ENCODE peak calls at places on chromosomes 16 and 17, in six cellular contexts. X is BE2C; M is AG10803; I is HFF-Myc; Q is stimulated activated naive B cell treated with anti-CD40 and anti-IgM and Interleukin-4, amounts not matched to agents 10 μg/mL and 1 μg/mL and 100 μg/mL, for 72 hours; Y is prostate gland. B is an unnamed sample.

GRCh38 chr17:61478026-61478789 is 26.0 kb downstream of the TBX4 start:
- DNase-seq in X (no peak), Q (no peak), Y (no peak), I (no peak), M (no peak), B (no peak)

GRCh38 chr17:35164716-35165115 is 17.1 kb downstream of the UNC45B start:
- DNase-seq in Y (no peak), I (no peak), X (no peak), Q (no peak), M (no peak), B (no peak)

GRCh38 chr17:19322129-19322505 is 40.4 kb downstream of the B9D1 start:
- DNase-seq in I (no peak), M (no peak), X (no peak), Y (no peak), Q (no peak), B (no peak)

GRCh38 chr16:1367486-1368174 is 15.9 kb downstream of the GNPTG start:
- DNase-seq in Y (peak), M (no peak), I (no peak), X (no peak), Q (no peak), B (no peak)

GRCh38 chr17:75722076-75722475 is 817 bp downstream of the ITGB4 start:
- DNase-seq in Y (no peak), M (no peak), Q (no peak), I (no peak), X (no peak), B (no peak)

GRCh38 chr17:44307387-44308186 is 814 bp upstream of the RUNDC3A start:
- DNase-seq in Q (no peak), Y (peak), I (no peak), X (peak), M (peak), B (no peak)

GRCh38 chr17:75848523-75849303 is 4.5 kb upstream of the UNC13D start:
- DNase-seq in I (no peak), X (peak), Y (peak), Q (no peak), M (no peak), B (peak)

GRCh38 chr16:31006589-31006988 is 3.8 kb downstream of the STX1B start:
- DNase-seq in Q (no peak), M (no peak), I (no peak), X (no peak), Y (no peak), B (no peak)

GRCh38 chr16:88927010-88927409 is 50.0 kb downstream of the CBFA2T3 start:
- DNase-seq in M (no peak), Y (no peak), I (no peak), X (no peak), Q (no peak), B (no peak)

GRCh38 chr17:43428524-43428923 is 29.7 kb downstream of the ARL4D start:
- DNase-seq in X (no peak), Q (no peak), Y (no peak), I (no peak), M (no peak), B (no peak)

GRCh38 chr17:73291260-73291801 is 20.5 kb downstream of the CDC42EP4 start:
- DNase-seq in M (peak), Y (no peak), Q (peak), I (peak), X (no peak), B (peak)

GRCh38 chr17:50841949-50842354 is 6.6 kb downstream of the WFIKKN2 start:
- DNase-seq in M (peak), Y (peak), Q (no peak), I (peak), X (peak), B (peak)

GRCh38 chr17:50462446-50462845 is 6.2 kb downstream of the CHAD start:
- DNase-seq in X (no peak), M (no peak), Y (no peak), I (no peak), Q (no peak), B (peak)

GRCh38 chr17:5468075-5468473 is 708 bp downstream of the DHX33 start:
- DNase-seq in Q (peak), M (no peak), X (no peak), Y (no peak), I (no peak), B (no peak)

GRCh38 chr16:24681793-24682192 is 47.7 kb upstream of the TNRC6A start:
- DNase-seq in M (peak), X (no peak), Y (no peak), Q (no peak), I (no peak), B (no peak)

B was measured in right lobe of liver.